ENCODE peak calls at places on chromosomes 13 and 19, in seven cellular contexts. A is breast epithelium, O is heart left ventricle, M is A549, B is HCT116, N is suprapubic skin, T is sigmoid colon. X is an unnamed sample.

GRCh38 chr19:47758433-47758784 is 13.1 kb downstream of the NOP53 start:
- DNase-seq in T (no peak), A (no peak), N (no peak), B (no peak), M (no peak), O (no peak), X (no peak)

GRCh38 chr13:39910833-39911232 is 255.4 kb downstream of the COG6 start:
- DNase-seq in N (no peak), B (no peak), M (no peak), A (peak), O (no peak), T (no peak), X (no peak)

GRCh38 chr13:113118328-113119021 is 4.1 kb upstream of the F10 start:
- DNase-seq in O (no peak), A (no peak), M (no peak), T (no peak), N (peak), B (no peak), X (no peak)

GRCh38 chr19:52739576-52739975 is 4.7 kb upstream of the ZNF611 start:
- DNase-seq in M (no peak), N (no peak), A (no peak), O (no peak), T (no peak), B (no peak), X (no peak)

GRCh38 chr19:11570039-11570462 is 7.4 kb downstream of the ACP5 start:
- DNase-seq in B (no peak), M (no peak), A (no peak), T (no peak), O (no peak), N (no peak), X (no peak)

GRCh38 chr13:21929400-21929799 is 258.5 kb downstream of the FGF9 start:
- DNase-seq in M (no peak), T (no peak), A (no peak), B (no peak), N (no peak), O (no peak), X (no peak)

GRCh38 chr13:37995052-37995451 is 125.5 kb upstream of the TRPC4 start:
- DNase-seq in N (no peak), M (no peak), O (no peak), A (no peak), B (no peak), T (no peak), X (no peak)

GRCh38 chr13:50940509-50940908 is 30.9 kb downstream of the RNASEH2B start:
- DNase-seq in B (no peak), O (no peak), N (no peak), A (no peak), T (no peak), M (no peak), X (no peak)

GRCh38 chr19:48997972-48998371 is 4.3 kb downstream of the RUVBL2 start:
- DNase-seq in M (peak), N (no peak), T (no peak), B (peak), A (no peak), O (no peak), X (peak)

GRCh38 chr19:55247621-55248099 is 11.2 kb downstream of the PPP6R1 start:
- DNase-seq in T (no peak), B (no peak), O (peak), A (no peak), M (peak), N (no peak), X (peak)

GRCh38 chr13:34044660-34045080 is 226.7 kb downstream of the RFC3 start:
- DNase-seq in A (no peak), M (peak), T (no peak), N (no peak), B (peak), O (no peak), X (no peak)

GRCh38 chr13:33352520-33352919 is 67.0 kb upstream of the STARD13 start:
- DNase-seq in B (no peak), O (no peak), N (no peak), A (no peak), T (no peak), M (no peak), X (no peak)

DNA sequence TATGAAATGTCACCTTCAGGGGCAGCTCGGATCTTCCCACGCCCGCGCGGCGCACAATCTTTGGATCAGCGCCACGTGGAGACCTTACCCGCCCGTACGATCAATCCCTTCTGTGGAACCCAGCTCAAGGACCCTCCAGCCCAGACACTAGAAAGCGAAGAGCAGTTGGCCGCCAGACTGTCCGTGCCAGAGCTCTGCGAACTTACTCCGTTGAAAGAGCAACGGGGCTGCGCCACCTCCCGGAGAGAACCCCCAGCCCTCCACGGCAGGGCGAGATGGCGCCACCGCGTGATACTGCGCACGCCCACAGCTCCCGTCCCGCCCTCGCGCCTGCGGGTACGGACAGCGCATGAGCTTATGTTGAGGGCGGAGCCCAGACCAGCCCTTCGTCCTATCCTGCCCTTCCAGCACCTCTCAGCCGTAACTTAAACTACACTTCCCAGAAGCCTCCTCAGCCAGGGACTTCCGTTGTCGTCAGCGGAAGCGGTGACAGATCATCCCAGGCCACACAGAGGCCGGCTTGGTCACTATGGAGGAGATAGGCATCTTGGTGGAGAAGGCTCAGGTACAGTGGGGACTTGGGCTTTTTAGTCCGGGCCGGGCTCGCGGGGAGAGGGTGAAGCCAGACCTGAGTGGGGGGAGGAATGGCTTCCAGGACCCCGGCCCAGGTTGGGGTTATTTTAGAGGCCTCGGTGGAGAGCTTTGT is at the start of gene PSMC4:
- DNase-seq in A (peak), B (peak), T (peak), M (peak), N (peak), O (peak), X (peak)
- TF ChIP-seq POLR2A in A (peak), B (peak), T (peak), M (peak), N (no peak), O (peak), X (peak)

GRCh38 chr19:7871530-7872305 is 2.5 kb downstream of the PRR36 start:
- DNase-seq in O (peak), A (peak), B (peak), N (peak), M (peak), T (peak), X (peak)
- H3K4me3 ChIP-seq in O (peak), A (peak), B (peak), N (peak), M (peak), T (peak), X (no peak)

DNA sequence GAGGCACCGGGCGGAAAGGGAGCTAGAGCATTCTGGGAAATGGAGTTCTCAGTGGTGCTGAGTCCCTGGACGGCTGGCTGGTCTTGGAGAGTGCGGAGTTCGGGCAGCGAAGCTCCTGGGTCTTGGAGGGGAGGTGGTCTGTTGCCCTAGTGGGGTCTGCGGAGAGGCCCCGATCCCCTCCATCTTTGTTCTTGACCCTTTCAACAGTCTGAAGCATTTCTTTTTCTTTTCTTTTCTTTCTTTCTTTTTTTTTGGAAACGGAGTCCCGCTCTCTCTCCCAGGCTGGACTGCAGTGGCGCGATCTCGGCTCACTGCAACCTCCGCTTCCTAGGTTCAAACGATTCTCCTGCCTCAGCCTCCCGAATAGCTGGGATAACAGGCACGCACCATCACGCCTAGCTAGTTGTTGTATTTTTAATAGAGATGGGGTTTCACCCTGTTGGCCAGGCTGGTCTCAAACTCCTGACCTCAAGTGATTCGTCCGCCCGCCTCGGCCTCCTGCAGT is 440 bp upstream of the SYMPK start:
- DNase-seq in O (no peak), N (no peak), A (no peak), T (no peak), B (no peak), M (no peak), X (no peak)
- TF ChIP-seq POLR2A in O (no peak), N (no peak), A (no peak), T (no peak), B (peak), M (no peak), X (no peak)

GRCh38 chr19:13027031-13027430 is 31.8 kb downstream of the NFIX start:
- DNase-seq in N (no peak), O (no peak), A (no peak), B (no peak), M (no peak), T (no peak), X (no peak)
- H3K4me3 ChIP-seq in N (peak), O (no peak), A (peak), B (no peak), M (no peak), T (peak), X (no peak)

DNA sequence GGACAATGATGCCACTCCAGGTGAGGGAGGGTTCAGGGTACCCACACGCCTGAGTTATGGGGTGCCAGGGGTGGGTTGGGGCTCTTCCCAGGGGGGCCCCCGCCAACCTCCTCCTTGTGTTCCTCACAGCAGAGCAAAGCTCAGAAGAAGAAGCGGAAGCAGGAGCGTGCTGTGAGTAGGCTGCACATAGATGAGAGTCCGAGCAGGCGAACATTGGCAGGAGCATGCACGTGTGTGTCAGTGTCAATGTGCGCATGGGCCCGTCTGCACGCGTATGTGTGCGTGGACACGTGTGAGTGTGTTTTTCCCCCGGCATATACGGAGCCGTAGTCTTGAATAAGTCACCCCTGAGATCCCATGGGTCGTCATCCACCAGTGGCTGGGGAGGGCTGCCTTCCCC is 12.4 kb upstream of the USE1 start:
- DNase-seq in N (no peak), O (no peak), T (no peak), A (no peak), B (no peak), M (no peak), X (no peak)
- TF ChIP-seq POLR2A in N (no peak), O (no peak), T (no peak), A (no peak), B (no peak), M (no peak), X (no peak)

GRCh38 chr19:1451916-1452801 is 2.2 kb downstream of the APC2 start:
- DNase-seq in T (no peak), B (no peak), N (no peak), M (no peak), A (no peak), O (no peak), X (no peak)

GRCh38 chr19:1450735-1451669 is 1.1 kb downstream of the APC2 start:
- DNase-seq in O (no peak), A (no peak), T (no peak), N (no peak), B (no peak), M (no peak), X (no peak)

GRCh38 chr19:1447944-1448343 is 2.0 kb upstream of the APC2 start:
- DNase-seq in B (no peak), N (no peak), A (no peak), T (no peak), M (no peak), O (no peak), X (no peak)

GRCh38 chr19:1447565-1447903 is 2.4 kb upstream of the APC2 start:
- DNase-seq in B (no peak), M (no peak), A (no peak), O (no peak), N (no peak), T (no peak), X (no peak)

DNA sequence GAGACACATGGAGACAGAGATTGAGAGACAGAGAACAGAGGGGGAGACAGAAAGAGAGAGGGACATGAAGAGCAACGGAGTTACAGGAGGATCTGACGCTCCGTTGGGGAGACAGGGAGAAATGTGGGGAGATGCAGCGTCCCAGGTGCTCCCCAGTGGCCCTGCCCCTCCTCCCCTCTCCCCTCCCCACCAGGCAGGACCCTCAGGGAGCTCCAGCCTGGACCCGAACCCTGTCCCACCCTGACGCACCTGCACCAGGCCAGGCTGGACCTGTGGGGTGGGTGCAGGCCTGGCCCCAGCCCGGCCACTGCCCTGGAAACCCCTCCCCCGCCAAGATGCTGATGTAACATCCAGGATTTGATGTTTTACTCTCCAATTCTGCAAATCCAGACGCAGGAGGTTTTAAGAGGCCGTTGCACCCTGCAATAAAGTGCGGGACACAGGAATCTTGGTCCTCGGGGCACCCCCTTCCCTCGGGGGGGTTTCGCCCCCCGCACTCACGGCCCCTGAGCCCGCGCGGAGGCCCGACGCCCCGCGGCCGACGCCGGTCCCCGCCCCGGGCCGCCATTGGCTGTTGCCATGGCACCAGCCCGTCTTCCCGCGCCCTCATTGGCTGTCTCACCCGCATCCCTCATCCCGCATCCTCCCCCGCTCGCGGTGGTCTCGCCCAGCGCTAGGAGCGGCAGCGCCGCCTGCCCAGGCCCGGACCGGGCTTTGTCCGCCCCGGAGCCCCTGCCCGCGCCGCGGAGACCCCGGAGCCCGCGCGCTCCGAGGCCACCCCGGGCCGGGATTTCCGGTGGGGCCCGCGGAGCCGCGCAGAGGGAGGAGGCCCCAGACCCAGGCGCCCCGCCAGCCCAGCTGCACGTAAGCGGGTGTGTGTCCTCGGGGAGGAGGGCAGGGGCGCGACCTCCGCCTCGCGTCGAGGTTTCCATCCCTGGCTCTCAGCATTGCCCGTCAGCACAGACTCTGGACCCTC is at the start of gene APC2:
- DNase-seq in N (no peak), B (no peak), T (no peak), O (no peak), A (no peak), M (no peak), X (no peak)
- H3K4me3 ChIP-seq in N (no peak), B (no peak), T (no peak), O (no peak), A (no peak), M (peak), X (no peak)

DNA sequence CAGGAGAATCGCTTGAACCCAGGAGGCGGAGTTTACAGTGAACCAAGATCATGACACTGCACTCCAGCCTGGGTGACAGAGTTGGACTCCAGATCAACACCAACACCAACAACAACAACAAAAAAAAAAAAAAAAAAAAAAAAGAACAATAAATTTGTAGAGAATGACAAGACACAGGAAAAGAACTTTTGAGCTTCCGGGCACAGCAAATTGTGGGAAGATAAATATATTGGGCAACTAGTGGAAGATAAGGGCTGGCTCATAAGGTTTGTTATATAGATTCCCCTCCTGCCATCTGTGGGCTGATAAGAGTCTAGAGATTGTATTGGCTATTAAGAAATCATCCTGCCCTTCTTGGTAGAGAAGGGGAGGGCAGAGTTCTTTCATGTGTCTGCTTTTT is 33.2 kb upstream of the CYP2S1 start:
- DNase-seq in N (no peak), M (peak), B (no peak), A (no peak), O (no peak), T (no peak), X (no peak)
- TF ChIP-seq POLR2A in N (no peak), M (no peak), B (no peak), A (no peak), O (no peak), T (no peak), X (no peak)